ENCODE peak calls at places on chromosome 14, in four cellular contexts. I is H1, V is IMR-90, J is mesendoderm. G is an unnamed sample.

GRCh38 chr14:32702571-32702970 is 236.1 kb upstream of the NPAS3 start:
- DNase-seq in I (peak), V (no peak), J (peak), G (peak)

GRCh38 chr14:100106260-100106659 is 41.0 kb downstream of the EVL start:
- DNase-seq in I (no peak), V (no peak), J (no peak), G (no peak)

GRCh38 chr14:71594828-71595227 is 337.4 kb upstream of the RGS6 start:
- DNase-seq in I (no peak), V (peak), J (no peak), G (no peak)

GRCh38 chr14:78697341-78697740 is 527.2 kb downstream of the NRXN3 start:
- DNase-seq in I (no peak), V (peak), J (peak), G (no peak)

GRCh38 chr14:64296561-64296960 is 2.4 kb upstream of the ESR2 start:
- DNase-seq in I (no peak), V (peak), J (no peak), G (no peak)

GRCh38 chr14:22303589-22304195 is 285.3 kb downstream of the DAD1 start:
- DNase-seq in I (no peak), V (peak), J (no peak), G (no peak)

GRCh38 chr14:87133073-87133815 is 859.7 kb downstream of the GALC start:
- DNase-seq in I (no peak), V (peak), J (peak), G (no peak)

GRCh38 chr14:75645051-75645450 is 15.6 kb downstream of the ERG28 start:
- DNase-seq in I (no peak), V (no peak), J (no peak), G (no peak)

GRCh38 chr14:93970589-93970966 is 5.8 kb downstream of the ASB2 start:
- DNase-seq in I (no peak), V (no peak), J (no peak), G (no peak)

GRCh38 chr14:25833341-25834121 is 764.3 kb downstream of the NOVA1 start:
- DNase-seq in I (no peak), V (no peak), J (peak), G (peak)

GRCh38 chr14:72420749-72421452 is 473.0 kb downstream of the DPF3 start:
- DNase-seq in I (peak), V (peak), J (peak), G (peak)

GRCh38 chr14:92783813-92784431 is 10.2 kb upstream of the GOLGA5 start:
- DNase-seq in I (no peak), V (peak), J (peak), G (no peak)

GRCh38 chr14:23323838-23324454 is 2.7 kb downstream of the PABPN1 start:
- DNase-seq in I (no peak), V (no peak), J (no peak), G (no peak)
- H3K56ac ChIP-seq in I (no peak), V (no peak), J (no peak), G (no peak)

GRCh38 chr14:62604524-62604923 is 440.7 kb downstream of the KCNH5 start:
- DNase-seq in I (no peak), V (peak), J (no peak), G (no peak)
- H3K56ac ChIP-seq in I (no peak), V (no peak), J (no peak), G (no peak)

DNA sequence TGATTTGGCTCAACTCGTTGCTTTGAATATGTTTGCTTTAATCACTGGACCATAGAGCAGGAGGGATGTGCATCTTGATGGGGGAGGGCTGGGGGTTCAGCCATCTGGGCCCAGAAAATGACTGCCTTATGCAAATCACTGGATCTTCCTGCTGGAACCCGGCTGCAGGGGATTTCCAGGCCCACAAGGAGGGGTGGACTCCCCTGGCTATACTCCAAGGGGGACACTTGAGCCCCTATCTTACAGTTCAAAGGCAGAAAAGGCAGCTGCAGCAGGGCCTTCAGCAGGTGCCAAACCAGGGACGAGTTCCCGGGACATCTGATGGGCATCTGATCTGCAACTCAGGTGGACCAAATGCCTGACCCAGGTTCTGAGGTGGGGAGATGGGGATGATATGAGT is 122.5 kb downstream of the DICER1 start:
- DNase-seq in I (no peak), V (no peak), J (no peak), G (no peak)
- H3K56ac ChIP-seq in I (no peak), V (no peak), J (no peak), G (no peak)

DNA sequence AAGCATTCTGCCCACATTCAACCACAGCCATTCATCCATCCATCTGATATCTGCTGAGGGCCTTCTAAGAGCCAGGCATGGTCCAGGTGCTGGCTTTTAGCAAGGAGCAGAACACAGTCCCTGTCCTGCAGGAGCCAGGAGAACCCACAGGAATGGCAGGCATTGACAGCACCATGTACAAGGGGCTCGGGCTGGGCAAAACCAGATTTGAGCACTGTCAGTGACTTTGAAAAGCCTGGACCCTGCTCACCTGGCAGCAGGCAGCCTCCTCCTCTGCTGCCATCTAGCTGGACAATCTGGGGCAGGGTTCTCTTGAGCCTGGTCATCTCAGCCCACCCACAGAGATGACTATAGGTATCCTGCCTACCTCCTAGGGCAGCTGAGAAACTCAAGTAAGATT is 136.9 kb downstream of the ZFP36L1 start:
- DNase-seq in I (no peak), V (no peak), J (no peak), G (no peak)
- H3K56ac ChIP-seq in I (no peak), V (no peak), J (no peak), G (no peak)